ENCODE peak calls at places on chromosomes 16 and 17, in eight cellular contexts. K is heart left ventricle, L is stomach, Q is gastrocnemius medialis, T is tibial nerve, Y is prostate gland, A is uterus, I is body of pancreas. X is an unnamed sample.

GRCh38 chr17:78501241-78502036 is 75.8 kb downstream of the DNAH17 start:
- DNase-seq in I (no peak), L (no peak), T (no peak), Y (no peak), K (no peak), A (no peak), Q (no peak), X (no peak)

GRCh38 chr16:53817812-53818211 is 113.9 kb downstream of the FTO start:
- DNase-seq in T (no peak), Y (no peak), I (no peak), L (no peak), A (no peak), Q (no peak), K (no peak), X (no peak)

GRCh38 chr17:48543854-48544355 is 1.0 kb downstream of the HOXB2 start:
- DNase-seq in A (no peak), T (no peak), L (no peak), Q (no peak), K (no peak), I (no peak), Y (no peak), X (no peak)

GRCh38 chr17:67833134-67833533 is 7.8 kb downstream of the BPTF start:
- DNase-seq in K (no peak), T (no peak), A (no peak), Y (no peak), L (no peak), Q (no peak), I (no peak), X (no peak)

GRCh38 chr16:13839577-13839976 is 80.4 kb upstream of the ERCC4 start:
- DNase-seq in Q (no peak), L (no peak), T (no peak), I (no peak), A (no peak), Y (no peak), K (no peak), X (no peak)

GRCh38 chr16:4332623-4333307 is 16.9 kb downstream of the GLIS2 start:
- DNase-seq in Y (no peak), A (no peak), L (no peak), T (no peak), Q (no peak), I (no peak), K (no peak), X (peak; percentile 39)

GRCh38 chr17:45745843-45746494 is 38.2 kb upstream of the CRHR1 start:
- DNase-seq in L (no peak), Y (no peak), A (no peak), I (no peak), T (no peak), Q (no peak), K (no peak), X (no peak)

GRCh38 chr16:11038777-11039176 is 94.4 kb downstream of the CLEC16A start:
- DNase-seq in A (no peak), T (no peak), Q (no peak), K (no peak), I (no peak), Y (no peak), L (no peak), X (no peak)

GRCh38 chr17:77148109-77148958 is 7.6 kb downstream of the SEC14L1 start:
- DNase-seq in T (no peak), Q (no peak), Y (no peak), K (no peak), L (no peak), A (no peak), I (no peak), X (no peak)

GRCh38 chr17:55816532-55817272 is 65.9 kb downstream of the PCTP start:
- DNase-seq in L (no peak), I (no peak), K (no peak), A (no peak), Y (no peak), T (no peak), Q (no peak), X (no peak)

DNA sequence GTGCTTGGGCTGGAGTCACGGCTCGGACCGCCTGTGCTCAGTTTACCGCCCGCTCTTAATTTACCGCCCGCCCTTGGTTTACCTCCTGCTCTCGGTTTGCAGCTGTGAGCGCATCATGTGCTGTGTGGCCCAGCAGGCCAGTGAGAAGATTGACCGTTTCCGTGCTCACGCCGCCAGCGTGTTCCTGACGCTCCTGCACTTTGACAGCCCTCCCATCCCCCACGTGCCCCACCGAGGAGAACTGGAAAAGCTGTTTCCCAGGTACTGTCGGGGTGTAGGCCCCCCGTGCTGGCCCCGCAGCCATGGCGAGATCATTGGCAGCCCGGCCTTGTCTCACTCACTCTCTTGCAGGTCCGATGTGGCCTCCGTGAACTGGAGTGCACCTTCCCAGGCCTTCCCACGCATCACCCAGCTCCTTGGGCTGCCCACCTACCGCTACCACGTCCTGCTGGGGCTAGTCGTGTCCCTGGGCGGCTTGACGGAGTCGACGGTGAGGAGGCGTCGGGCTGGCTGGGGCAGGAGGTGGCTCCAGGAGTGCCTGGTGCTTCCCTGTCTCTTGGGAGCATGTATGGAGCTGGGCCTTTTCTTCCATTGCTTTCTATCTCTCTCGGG is 89.3 kb upstream of the ZNF750 start:
- DNase-seq in L (no peak), Y (no peak), Q (no peak), I (peak; percentile 6), K (no peak), T (peak; percentile 8), A (no peak), X (peak; percentile 36)
- H3K36me3 ChIP-seq in L (peaks cover 67% of the 10 kb centered on the region), Y (peaks cover 4% of the 10 kb centered on the region), Q (no peaks in the 10 kb centered on the region), I (peaks cover 24% of the 10 kb centered on the region), K (peaks cover 89% of the 10 kb centered on the region), T (peaks cover 93% of the 10 kb centered on the region), A (no peaks in the 10 kb centered on the region), X (no peaks in the 10 kb centered on the region)

GRCh38 chr16:79982356-79982755 is 381.8 kb upstream of the MAF start:
- DNase-seq in K (no peak), A (no peak), Y (no peak), I (no peak), T (no peak), Q (no peak), L (no peak), X (no peak)
- TF ChIP-seq POLR2A in K (no peak), A (no peak), Y (no peak), I (no peak), T (no peak), Q (no peak), L (no peak), X (no peak)

GRCh38 chr17:61645898-61646297 is 54.9 kb upstream of the NACA2 start:
- DNase-seq in A (no peak), T (no peak), L (no peak), K (no peak), Y (no peak), Q (no peak), I (no peak), X (no peak)
- H3K36me3 ChIP-seq in A (no peaks in the 10 kb centered on the region), T (no peaks in the 10 kb centered on the region), L (no peaks in the 10 kb centered on the region), K (no peaks in the 10 kb centered on the region), Y (no peaks in the 10 kb centered on the region), Q (no peaks in the 10 kb centered on the region), I (no peaks in the 10 kb centered on the region), X (no peaks in the 10 kb centered on the region)

GRCh38 chr17:40915721-40916256 is 21.7 kb downstream of the KRT23 start:
- DNase-seq in I (no peak), Q (no peak), L (no peak), K (no peak), T (no peak), A (no peak), Y (no peak), X (no peak)
- TF ChIP-seq POLR2A in I (no peak), Q (no peak), L (no peak), K (no peak), T (no peak), A (no peak), Y (no peak), X (no peak)

DNA sequence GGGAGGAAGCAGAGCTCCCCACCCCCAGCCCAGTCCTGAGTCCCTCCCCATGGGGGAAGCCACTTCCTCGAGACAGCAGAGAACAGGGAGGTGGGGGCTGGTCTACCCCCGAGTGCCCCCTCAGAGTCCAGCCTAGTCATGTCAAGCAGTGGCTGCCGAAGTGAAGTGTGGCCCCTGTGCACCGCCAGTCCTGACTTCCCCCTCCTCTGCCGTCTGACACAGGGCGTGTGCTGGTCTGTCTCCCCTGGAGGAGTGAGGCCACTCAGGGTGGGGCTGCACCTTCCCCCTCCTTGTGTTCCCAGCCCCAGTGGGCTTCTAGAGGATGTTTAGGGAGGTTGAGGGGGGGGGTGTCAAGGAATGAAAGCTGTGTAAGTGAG is 46.9 kb downstream of the MRC2 start:
- DNase-seq in A (no peak), L (no peak), I (no peak), Q (no peak), K (no peak), T (no peak), Y (no peak), X (no peak)
- H3K36me3 ChIP-seq in A (no peaks in the 10 kb centered on the region), L (no peaks in the 10 kb centered on the region), I (no peaks in the 10 kb centered on the region), Q (no peaks in the 10 kb centered on the region), K (peaks cover 4% of the 10 kb centered on the region), T (peaks cover 12% of the 10 kb centered on the region), Y (no peaks in the 10 kb centered on the region), X (no peaks in the 10 kb centered on the region)

DNA sequence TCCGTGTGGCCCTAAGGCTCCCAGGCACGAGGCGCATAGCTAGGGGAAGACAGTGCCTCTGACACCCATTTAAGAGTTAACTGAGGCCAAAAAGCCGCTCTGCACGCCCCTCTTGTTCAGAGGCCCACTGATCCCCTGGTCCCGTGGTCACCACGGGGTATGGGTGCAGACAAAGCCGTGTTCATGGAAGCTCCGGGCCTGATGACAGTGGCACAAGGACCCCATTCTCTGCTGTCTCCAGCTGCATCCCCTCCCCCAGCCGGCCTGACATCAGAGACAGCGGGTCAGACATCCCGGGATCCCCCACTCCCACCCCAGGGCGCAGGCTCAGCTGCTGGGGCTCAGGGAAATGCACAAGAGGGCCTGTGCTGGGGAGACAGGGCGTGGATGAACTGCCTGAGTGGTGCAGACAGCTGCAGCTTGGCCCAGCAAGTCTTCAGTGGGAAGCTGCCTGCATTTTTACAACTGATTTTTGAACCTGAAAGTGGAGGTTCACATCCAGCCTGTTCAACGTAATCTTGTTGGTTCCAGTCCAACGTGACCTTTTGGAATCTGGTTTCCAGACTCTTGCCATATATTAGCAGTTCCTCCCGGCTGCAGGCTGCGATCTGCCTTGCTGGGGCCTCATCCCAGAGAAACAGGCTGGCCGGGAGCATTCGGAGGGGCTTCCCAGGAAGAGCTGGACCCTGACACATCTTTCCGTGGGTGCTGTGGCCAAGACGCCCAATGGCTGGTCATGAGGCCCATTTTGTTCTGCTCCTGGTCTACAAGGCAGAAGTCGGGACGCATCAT is 9.7 kb upstream of the BAHCC1 start:
- DNase-seq in T (no peak), Q (no peak), A (peak; percentile 72), L (no peak), I (no peak), Y (no peak), K (peak; percentile 28), X (no peak)
- TF ChIP-seq POLR2A in T (no peak), Q (no peak), A (no peak), L (no peak), I (no peak), Y (no peak), K (no peak), X (peak; percentile 53)

DNA sequence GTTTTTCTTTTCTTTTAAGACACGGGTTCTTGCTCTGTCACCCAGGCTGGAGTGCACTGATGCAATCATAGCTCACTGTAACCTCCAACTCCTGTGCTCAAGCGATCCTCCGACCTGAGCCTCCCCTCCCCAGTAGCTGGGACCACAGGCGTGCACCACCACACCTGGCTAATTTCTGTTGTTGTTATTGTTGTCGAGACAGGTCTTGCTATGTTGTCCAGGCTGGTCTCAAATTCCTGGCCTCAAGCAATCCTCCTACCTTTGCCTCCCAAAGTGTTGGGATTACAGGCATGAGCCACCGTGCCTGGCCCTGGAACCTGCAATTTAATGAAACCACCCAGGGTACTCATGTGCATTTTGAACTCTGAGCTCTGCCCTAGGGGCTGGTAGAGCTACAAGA is 24.1 kb downstream of the JUP start:
- DNase-seq in Q (no peak), L (no peak), A (no peak), Y (no peak), T (no peak), I (no peak), K (no peak), X (no peak)
- H3K36me3 ChIP-seq in Q (no peaks in the 10 kb centered on the region), L (peaks cover 73% of the 10 kb centered on the region), A (no peaks in the 10 kb centered on the region), Y (peaks cover 19% of the 10 kb centered on the region), T (peaks cover 98% of the 10 kb centered on the region), I (peaks cover 54% of the 10 kb centered on the region), K (peaks cover 99% of the 10 kb centered on the region), X (peaks cover 99% of the 10 kb centered on the region)